ENCODE peak calls at places on chromosomes 13 and 19, in nine cellular contexts. One of them, this sample, is unnamed.

GRCh38 chr19:19371056-19371455 is 34.4 kb upstream of the GATAD2A start:
- DNase-seq in activated CD4-positive, CD25-positive, alpha-beta regulatory T cell treated with anti-CD3 and anti-CD28 coated beads, Interleukin-2, amount 50 U/mL, for 16 hours: no peak
- DNase-seq in CD14-positive monocyte: no peak
- DNase-seq in fibroblast of lung: no peak
- DNase-seq in M059J: no peak
- DNase-seq in NCI-H1105 treated with DMSO at 0.1 percent for 48 hours: no peak
- DNase-seq in GM12891: no peak
- DNase-seq in mucosa of gallbladder: no peak
- DNase-seq in nucleus accumbens: no peak
- DNase-seq in this sample: no peak

GRCh38 chr19:36225219-36225892 is 10.4 kb downstream of the ZNF146 start:
- DNase-seq in activated CD4-positive, CD25-positive, alpha-beta regulatory T cell treated with anti-CD3 and anti-CD28 coated beads, Interleukin-2, amount 50 U/mL, for 16 hours: no peak
- DNase-seq in fibroblast of lung: peak
- DNase-seq in NCI-H1105 treated with DMSO at 0.1 percent for 48 hours: no peak
- DNase-seq in CD14-positive monocyte: no peak
- DNase-seq in M059J: peak
- DNase-seq in nucleus accumbens: no peak
- DNase-seq in GM12891: no peak
- DNase-seq in mucosa of gallbladder: no peak
- DNase-seq in this sample: no peak

GRCh38 chr13:111035861-111036260 is 79.2 kb upstream of the ARHGEF7 start:
- DNase-seq in M059J: no peak
- DNase-seq in nucleus accumbens: no peak
- DNase-seq in NCI-H1105 treated with DMSO at 0.1 percent for 48 hours: no peak
- DNase-seq in fibroblast of lung: no peak
- DNase-seq in CD14-positive monocyte: no peak
- DNase-seq in GM12891: no peak
- DNase-seq in activated CD4-positive, CD25-positive, alpha-beta regulatory T cell treated with anti-CD3 and anti-CD28 coated beads, Interleukin-2, amount 50 U/mL, for 16 hours: no peak
- DNase-seq in mucosa of gallbladder: no peak
- DNase-seq in this sample: no peak

GRCh38 chr19:19550454-19550842 is 12.4 kb downstream of the CILP2 start:
- DNase-seq in nucleus accumbens: no peak
- DNase-seq in activated CD4-positive, CD25-positive, alpha-beta regulatory T cell treated with anti-CD3 and anti-CD28 coated beads, Interleukin-2, amount 50 U/mL, for 16 hours: no peak
- DNase-seq in fibroblast of lung: no peak
- DNase-seq in mucosa of gallbladder: no peak
- DNase-seq in NCI-H1105 treated with DMSO at 0.1 percent for 48 hours: no peak
- DNase-seq in CD14-positive monocyte: no peak
- DNase-seq in M059J: peak
- DNase-seq in GM12891: no peak
- DNase-seq in this sample: no peak

GRCh38 chr19:19064098-19064722 is 416 bp downstream of the SLC25A42 start:
- DNase-seq in activated CD4-positive, CD25-positive, alpha-beta regulatory T cell treated with anti-CD3 and anti-CD28 coated beads, Interleukin-2, amount 50 U/mL, for 16 hours: no peak
- DNase-seq in CD14-positive monocyte: no peak
- DNase-seq in M059J: no peak
- DNase-seq in NCI-H1105 treated with DMSO at 0.1 percent for 48 hours: no peak
- DNase-seq in GM12891: no peak
- DNase-seq in fibroblast of lung: no peak
- DNase-seq in nucleus accumbens: no peak
- DNase-seq in mucosa of gallbladder: no peak
- DNase-seq in this sample: no peak

GRCh38 chr19:50410109-50410508 is 8.6 kb upstream of the SPIB start:
- DNase-seq in CD14-positive monocyte: no peak
- DNase-seq in activated CD4-positive, CD25-positive, alpha-beta regulatory T cell treated with anti-CD3 and anti-CD28 coated beads, Interleukin-2, amount 50 U/mL, for 16 hours: no peak
- DNase-seq in fibroblast of lung: no peak
- DNase-seq in NCI-H1105 treated with DMSO at 0.1 percent for 48 hours: no peak
- DNase-seq in M059J: no peak
- DNase-seq in mucosa of gallbladder: no peak
- DNase-seq in GM12891: no peak
- DNase-seq in nucleus accumbens: no peak
- DNase-seq in this sample: no peak

GRCh38 chr19:50663280-50663790 is 14.1 kb downstream of the C19orf81 start:
- DNase-seq in nucleus accumbens: no peak
- DNase-seq in GM12891: no peak
- DNase-seq in NCI-H1105 treated with DMSO at 0.1 percent for 48 hours: no peak
- DNase-seq in CD14-positive monocyte: no peak
- DNase-seq in mucosa of gallbladder: no peak
- DNase-seq in activated CD4-positive, CD25-positive, alpha-beta regulatory T cell treated with anti-CD3 and anti-CD28 coated beads, Interleukin-2, amount 50 U/mL, for 16 hours: no peak
- DNase-seq in M059J: peak
- DNase-seq in fibroblast of lung: no peak
- DNase-seq in this sample: no peak

GRCh38 chr19:18832331-18833140 is 777 bp downstream of the UPF1 start:
- DNase-seq in fibroblast of lung: peak
- DNase-seq in activated CD4-positive, CD25-positive, alpha-beta regulatory T cell treated with anti-CD3 and anti-CD28 coated beads, Interleukin-2, amount 50 U/mL, for 16 hours: no peak
- DNase-seq in M059J: peak
- DNase-seq in CD14-positive monocyte: no peak
- DNase-seq in nucleus accumbens: no peak
- DNase-seq in mucosa of gallbladder: no peak
- DNase-seq in NCI-H1105 treated with DMSO at 0.1 percent for 48 hours: no peak
- DNase-seq in GM12891: no peak
- DNase-seq in this sample: peak

GRCh38 chr19:34667349-34668076 is 9.4 kb downstream of the SCGB2B2 start:
- DNase-seq in fibroblast of lung: peak
- DNase-seq in CD14-positive monocyte: no peak
- DNase-seq in M059J: peak
- DNase-seq in GM12891: no peak
- DNase-seq in NCI-H1105 treated with DMSO at 0.1 percent for 48 hours: peak
- DNase-seq in mucosa of gallbladder: no peak
- DNase-seq in nucleus accumbens: no peak
- DNase-seq in activated CD4-positive, CD25-positive, alpha-beta regulatory T cell treated with anti-CD3 and anti-CD28 coated beads, Interleukin-2, amount 50 U/mL, for 16 hours: no peak
- DNase-seq in this sample: no peak

GRCh38 chr19:15467734-15468214 is 3.4 kb upstream of the RASAL3 start:
- DNase-seq in NCI-H1105 treated with DMSO at 0.1 percent for 48 hours: no peak
- DNase-seq in CD14-positive monocyte: no peak
- DNase-seq in nucleus accumbens: no peak
- DNase-seq in fibroblast of lung: no peak
- DNase-seq in mucosa of gallbladder: no peak
- DNase-seq in activated CD4-positive, CD25-positive, alpha-beta regulatory T cell treated with anti-CD3 and anti-CD28 coated beads, Interleukin-2, amount 50 U/mL, for 16 hours: no peak
- DNase-seq in GM12891: no peak
- DNase-seq in M059J: no peak
- DNase-seq in this sample: no peak

GRCh38 chr13:100883453-100883852 is 208.9 kb upstream of the TMTC4 start:
- DNase-seq in fibroblast of lung: no peak
- DNase-seq in nucleus accumbens: no peak
- DNase-seq in activated CD4-positive, CD25-positive, alpha-beta regulatory T cell treated with anti-CD3 and anti-CD28 coated beads, Interleukin-2, amount 50 U/mL, for 16 hours: no peak
- DNase-seq in NCI-H1105 treated with DMSO at 0.1 percent for 48 hours: no peak
- DNase-seq in GM12891: no peak
- DNase-seq in mucosa of gallbladder: no peak
- DNase-seq in M059J: no peak
- DNase-seq in CD14-positive monocyte: no peak
- DNase-seq in this sample: no peak

This sample was measured in body of pancreas.